ENCODE peak calls at places on chromosomes 5 and 9, in six cellular contexts. Q is amygdala, H is G401, P is H54, G is AG09309, J is NCI-H345. D is an unnamed sample.

GRCh38 chr5:128774605-128775004 is 190.7 kb upstream of the SLC27A6 start:
- DNase-seq in G (peak), P (peak), Q (no peak), J (no peak), H (no peak), D (no peak)

GRCh38 chr9:38018230-38018963 is 50.6 kb downstream of the SHB start:
- DNase-seq in G (no peak), Q (no peak), J (no peak), P (no peak), H (no peak), D (no peak)

GRCh38 chr9:135047521-135047920 is 39.9 kb upstream of the OLFM1 start:
- DNase-seq in G (no peak), H (no peak), Q (no peak), P (no peak), J (no peak), D (no peak)

GRCh38 chr5:178208540-178209227 is 4.4 kb downstream of the HNRNPAB start:
- DNase-seq in P (no peak), J (no peak), Q (no peak), H (no peak), G (no peak), D (peak)

GRCh38 chr9:98922721-98923435 is 20.8 kb upstream of the COL15A1 start:
- DNase-seq in J (no peak), P (no peak), H (no peak), G (no peak), Q (no peak), D (no peak)

GRCh38 chr5:133643365-133643764 is 31.0 kb upstream of the FSTL4 start:
- DNase-seq in G (no peak), J (no peak), P (no peak), Q (no peak), H (no peak), D (no peak)

GRCh38 chr5:107705390-107706014 is 34.8 kb upstream of the EFNA5 start:
- DNase-seq in J (no peak), Q (no peak), H (no peak), P (no peak), G (peak), D (peak)

GRCh38 chr5:35229076-35230042 is 928 bp downstream of the PRLR start:
- DNase-seq in Q (no peak), P (no peak), H (peak), G (no peak), J (no peak), D (no peak)

GRCh38 chr5:73384861-73385260 is 63.7 kb downstream of the FOXD1 start:
- DNase-seq in Q (no peak), J (no peak), H (no peak), P (no peak), G (no peak), D (no peak)

GRCh38 chr5:127830829-127831598 is 127.8 kb downstream of the CCDC192 start:
- DNase-seq in G (no peak), H (no peak), J (no peak), Q (no peak), P (no peak), D (no peak)

GRCh38 chr9:21153688-21154608 is 12.3 kb upstream of the IFNW1 start:
- DNase-seq in G (no peak), P (peak), Q (no peak), H (peak), J (peak), D (peak)

GRCh38 chr5:10485142-10485795 is 43.6 kb downstream of the ROPN1L start:
- DNase-seq in J (no peak), H (no peak), P (peak), Q (no peak), G (no peak), D (no peak)

GRCh38 chr9:83981126-83981871 is 694 bp downstream of the RMI1 start:
- DNase-seq in G (no peak), J (peak), P (no peak), Q (peak), H (peak), D (peak)

GRCh38 chr5:127561254-127561653 is 43.8 kb downstream of the PRRC1 start:
- DNase-seq in P (no peak), J (no peak), H (no peak), Q (no peak), G (peak), D (peak)

GRCh38 chr9:16197578-16198370 is 644.9 kb downstream of the CCDC171 start:
- DNase-seq in H (no peak), J (no peak), Q (no peak), P (no peak), G (no peak), D (no peak)

GRCh38 chr9:126614455-126615248 is 924 bp downstream of the LMX1B start:
- DNase-seq in P (no peak), J (no peak), G (no peak), H (no peak), Q (no peak), D (no peak)

GRCh38 chr9:33737811-33738606 is 57.4 kb upstream of the PRSS3 start:
- DNase-seq in J (peak), P (no peak), H (peak), Q (no peak), G (peak), D (peak)

GRCh38 chr5:59296317-59297264 is 596.9 kb downstream of the PDE4D start:
- DNase-seq in G (no peak), J (no peak), P (no peak), Q (no peak), H (no peak), D (peak)

GRCh38 chr9:114504341-114505186 is 709 bp downstream of the WHRN start:
- DNase-seq in J (peak), Q (no peak), H (no peak), P (no peak), G (no peak), D (peak)

GRCh38 chr5:23639326-23639725 is 131.9 kb downstream of the PRDM9 start:
- DNase-seq in P (no peak), H (no peak), Q (no peak), J (no peak), G (no peak), D (no peak)

GRCh38 chr9:137723396-137724113 is 104.8 kb downstream of the EHMT1 start:
- DNase-seq in P (no peak), H (no peak), J (no peak), G (no peak), Q (no peak), D (no peak)

GRCh38 chr5:9168791-9169611 is 376.9 kb downstream of the SEMA5A start:
- DNase-seq in P (no peak), Q (no peak), J (no peak), G (no peak), H (no peak), D (no peak)

GRCh38 chr9:2087500-2088313 is 72.6 kb downstream of the SMARCA2 start:
- DNase-seq in J (peak), H (peak), P (peak), Q (no peak), G (no peak), D (peak)

GRCh38 chr9:93569775-93570174 is 6.6 kb upstream of the PHF2 start:
- DNase-seq in Q (no peak), G (no peak), J (no peak), P (no peak), H (no peak), D (no peak)

GRCh38 chr9:127915325-127915752 is 1.5 kb downstream of the ST6GALNAC4 start:
- DNase-seq in G (no peak), H (no peak), P (no peak), J (no peak), Q (no peak), D (peak)

GRCh38 chr5:127766556-127767335 is 63.6 kb downstream of the CCDC192 start:
- DNase-seq in H (no peak), Q (no peak), J (no peak), G (no peak), P (no peak), D (no peak)

GRCh38 chr9:113536483-113537226 is 73.1 kb downstream of the RGS3 start:
- DNase-seq in Q (peak), H (no peak), G (no peak), P (no peak), J (no peak), D (no peak)

GRCh38 chr9:115212832-115213231 is 94.9 kb upstream of the TNC start:
- DNase-seq in G (no peak), P (no peak), Q (no peak), J (no peak), H (no peak), D (no peak)

GRCh38 chr5:142465476-142465875 is 140.7 kb upstream of the SPRY4 start:
- DNase-seq in J (no peak), H (no peak), Q (no peak), P (no peak), G (no peak), D (no peak)

GRCh38 chr5:150648294-150649107 is 8.0 kb downstream of the SYNPO start:
- DNase-seq in G (no peak), Q (no peak), P (no peak), J (no peak), H (no peak), D (no peak)

GRCh38 chr5:96176022-96176421 is 214.4 kb upstream of the ELL2 start:
- DNase-seq in G (no peak), H (no peak), Q (no peak), P (no peak), J (no peak), D (no peak)

GRCh38 chr5:140481758-140482157 is 65.7 kb upstream of the EIF4EBP3 start:
- DNase-seq in J (no peak), G (peak), H (no peak), Q (no peak), P (no peak), D (no peak)

GRCh38 chr9:98146101-98146991 is 27.3 kb upstream of the TRIM14 start:
- DNase-seq in G (peak), H (no peak), P (peak), Q (no peak), J (peak), D (no peak)

D was measured in RKO.